ENCODE peak calls at places on chromosomes 7 and 10, in four cellular contexts. U is B cell, X is left ventricle myocardium inferior, O is choroid plexus epithelial cell. K is an unnamed sample.

GRCh38 chr10:33337335-33337854 is 2.9 kb upstream of the NRP1 start:
- DNase-seq in U (no peak), X (peak; percentile 31), O (peak; percentile 91), K (no peak)

GRCh38 chr7:129122751-129123516 is 21.6 kb upstream of the TSPAN33 start:
- DNase-seq in U (peak; percentile 77), X (no peak), O (peak; percentile 62), K (peak; percentile 86)

GRCh38 chr7:44320141-44320540 is 5.3 kb downstream of the CAMK2B start:
- DNase-seq in U (no peak), X (no peak), O (no peak), K (no peak)

GRCh38 chr10:59817806-59818205 is 64.6 kb upstream of the MRLN start:
- DNase-seq in U (no peak), X (no peak), O (no peak), K (no peak)

GRCh38 chr10:57807906-57808305 is 459.8 kb downstream of the IPMK start:
- DNase-seq in U (no peak), X (no peak), O (no peak), K (no peak)

GRCh38 chr10:119595715-119596515 is 849 bp downstream of the TIAL1 start:
- DNase-seq in U (peak; percentile 66), X (peak; percentile 43), O (peak; percentile 52), K (peak; percentile 52)

GRCh38 chr7:139451638-139452037 is 31.8 kb downstream of the KLRG2 start:
- DNase-seq in U (no peak), X (no peak), O (peak; percentile 20), K (no peak)

GRCh38 chr7:2019693-2020511 is 212.8 kb downstream of the MAD1L1 start:
- DNase-seq in U (peak; percentile 88), X (peak; percentile 77), O (peak; percentile 90), K (peak; percentile 87)

GRCh38 chr7:43869898-43870240 is 552 bp upstream of the MRPS24 start:
- DNase-seq in U (peak; percentile 36), X (no peak), O (peak; percentile 95), K (no peak)

GRCh38 chr7:157528785-157529341 is 192.1 kb downstream of the DNAJB6 start:
- DNase-seq in U (no peak), X (no peak), O (no peak), K (no peak)

GRCh38 chr7:16071246-16071857 is 350.0 kb downstream of the CRPPA start:
- DNase-seq in U (peak; percentile 7), X (no peak), O (peak; percentile 82), K (peak; percentile 21)

GRCh38 chr7:80134536-80135305 is at the start of gene GNAI1:
- DNase-seq in U (peak; percentile 29), X (peak; percentile 64), O (peak; percentile 84), K (no peak)
- TF ChIP-seq CTCF in U (no peak), X (peak; percentile 54), O (peak; percentile 16), K (no peak)

DNA sequence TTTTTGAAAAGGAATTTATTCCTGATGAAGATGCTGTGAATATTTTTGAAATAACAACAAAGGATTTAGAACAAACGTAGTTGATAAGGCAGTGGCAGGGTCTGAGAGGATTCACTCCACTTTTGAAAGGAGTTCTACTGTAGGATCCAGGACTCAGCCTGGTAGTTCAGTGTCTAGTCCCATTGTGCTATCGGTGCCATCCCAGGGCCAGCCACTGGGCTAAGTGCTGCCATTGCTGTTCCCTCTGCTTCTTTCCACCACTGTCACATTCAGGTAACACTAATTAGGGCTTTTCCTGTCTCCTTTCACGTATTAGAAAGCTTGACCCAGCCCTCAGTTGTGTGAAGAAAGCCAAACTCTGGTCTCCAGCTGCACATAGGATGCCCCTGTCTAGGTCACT is 177.3 kb downstream of the TEX36 start:
- DNase-seq in U (no peak), X (no peak), O (no peak), K (no peak)
- TF ChIP-seq CTCF in U (no peak), X (no peak), O (no peak), K (no peak)

GRCh38 chr10:30510184-30510931 is 76.4 kb downstream of the MAP3K8 start:
- DNase-seq in U (no peak), X (no peak), O (peak; percentile 81), K (peak; percentile 61)
- TF ChIP-seq CTCF in U (no peak), X (no peak), O (peak; percentile 37), K (no peak)

DNA sequence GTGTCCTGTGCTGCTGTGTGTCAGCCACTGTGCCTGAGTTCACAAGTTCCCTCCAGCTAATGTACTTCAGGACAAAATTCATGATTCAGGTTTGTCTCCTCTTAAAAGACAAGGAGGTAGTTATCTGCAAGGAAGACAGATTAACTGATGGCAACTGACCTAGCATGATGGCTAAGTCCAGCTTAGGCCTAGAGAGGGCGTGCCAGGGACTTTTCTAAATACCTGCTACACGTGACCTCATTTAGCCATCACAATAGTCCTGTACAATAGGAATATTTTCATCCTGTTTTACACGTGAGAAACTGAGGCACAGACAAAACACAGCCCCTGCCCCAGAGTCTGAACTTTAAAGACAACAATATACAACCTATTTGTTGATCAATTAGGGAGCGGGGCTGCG is 275.7 kb downstream of the XPNPEP1 start:
- DNase-seq in U (no peak), X (no peak), O (no peak), K (no peak)
- TF ChIP-seq CTCF in U (no peak), X (no peak), O (no peak), K (no peak)

DNA sequence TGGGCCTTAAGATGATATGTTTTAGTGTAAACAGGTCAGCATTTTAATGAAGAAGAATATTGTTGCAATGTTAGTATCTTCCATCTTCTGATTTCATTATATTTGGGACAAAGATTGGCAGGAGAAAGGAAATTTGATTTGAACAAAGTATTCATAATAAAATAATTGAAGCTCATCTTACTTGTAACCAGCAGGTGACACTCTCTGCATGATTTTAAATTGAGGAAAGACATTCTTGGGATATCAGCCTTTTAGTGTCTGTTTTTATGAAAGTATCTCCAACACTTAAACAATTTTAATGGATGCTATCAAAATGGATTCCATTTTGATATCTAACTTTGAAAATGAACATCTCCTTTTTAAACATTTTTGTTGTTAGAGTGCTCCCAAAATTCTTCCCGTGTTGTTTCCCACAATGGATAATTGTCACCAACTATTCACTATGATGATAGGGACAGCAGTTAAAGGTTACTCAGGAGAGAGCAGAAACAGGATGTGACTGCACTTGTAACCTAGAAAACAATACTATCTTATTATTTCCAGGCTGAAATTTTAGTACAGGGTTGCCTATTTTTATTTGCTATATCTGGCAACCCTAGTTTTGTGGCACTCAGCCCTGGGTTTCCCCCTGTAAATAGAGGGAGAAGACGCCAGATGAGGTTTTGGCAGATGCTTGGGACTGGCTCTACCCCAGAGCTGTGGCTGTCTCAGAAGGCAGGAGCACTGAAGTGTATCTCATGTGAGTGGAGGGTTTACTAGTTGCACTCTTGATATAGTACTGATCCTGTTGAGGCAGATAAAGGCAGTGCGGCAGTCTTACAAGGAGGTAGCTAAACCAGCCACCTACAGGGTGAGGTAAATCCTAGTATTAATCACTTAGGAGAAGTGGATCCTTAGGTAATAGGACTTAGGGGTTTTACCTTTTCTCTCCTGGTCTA is 31.0 kb upstream of the ABCB4 start:
- DNase-seq in U (no peak), X (no peak), O (peak; percentile 54), K (no peak)
- TF ChIP-seq CTCF in U (peak; percentile 53), X (peak; percentile 55), O (peak; percentile 46), K (peak; percentile 5)

DNA sequence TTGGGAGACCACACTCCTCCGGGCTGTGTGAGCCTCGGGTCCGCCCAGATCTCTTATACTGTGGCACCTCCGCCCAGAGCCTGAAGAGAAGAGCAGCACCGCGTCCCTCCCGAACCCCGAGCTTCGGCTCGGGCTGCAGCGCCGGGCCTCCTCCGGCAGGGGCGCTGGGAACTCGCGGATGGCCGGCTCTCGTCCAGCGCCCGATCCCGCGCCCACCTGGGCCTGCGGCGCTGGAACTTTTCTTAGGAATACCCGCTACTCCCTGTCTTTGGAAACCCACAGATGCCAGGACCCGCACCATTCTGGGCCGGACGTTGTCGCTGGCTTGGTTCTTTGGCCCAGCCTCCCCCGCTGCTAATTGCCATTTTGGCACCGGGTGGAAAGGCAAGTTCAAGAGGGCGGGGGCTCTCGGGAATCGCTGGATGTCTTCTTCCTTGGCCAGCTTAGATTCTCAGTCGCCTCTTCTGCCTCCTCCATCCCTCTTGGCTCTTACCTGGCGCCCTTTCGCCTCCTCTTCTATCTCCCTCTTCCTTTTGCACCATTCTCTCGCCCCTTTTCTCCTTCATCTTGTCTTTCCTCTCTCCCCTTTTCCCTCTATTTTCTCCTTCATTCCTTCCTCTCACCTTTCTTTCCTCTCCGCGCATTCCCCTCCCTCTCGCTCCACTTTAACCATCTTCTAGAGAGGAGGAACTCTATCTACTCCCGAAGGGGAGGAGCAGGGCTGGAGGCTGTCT is 2.1 kb upstream of the SORCS3 start:
- DNase-seq in U (no peak), X (no peak), O (no peak), K (peak; percentile 34)
- TF ChIP-seq CTCF in U (no peak), X (peak; percentile 62), O (no peak), K (no peak)

GRCh38 chr7:144835166-144835611 is 664 bp downstream of the TPK1 start:
- DNase-seq in U (peak; percentile 28), X (peak; percentile 26), O (peak; percentile 73), K (peak; percentile 43)
- TF ChIP-seq CTCF in U (no peak), X (no peak), O (no peak), K (no peak)

GRCh38 chr7:105760549-105761447 is 115.6 kb downstream of the ATXN7L1 start:
- DNase-seq in U (no peak), X (no peak), O (no peak), K (no peak)
- TF ChIP-seq CTCF in U (peak; percentile 14), X (no peak), O (no peak), K (no peak)

DNA sequence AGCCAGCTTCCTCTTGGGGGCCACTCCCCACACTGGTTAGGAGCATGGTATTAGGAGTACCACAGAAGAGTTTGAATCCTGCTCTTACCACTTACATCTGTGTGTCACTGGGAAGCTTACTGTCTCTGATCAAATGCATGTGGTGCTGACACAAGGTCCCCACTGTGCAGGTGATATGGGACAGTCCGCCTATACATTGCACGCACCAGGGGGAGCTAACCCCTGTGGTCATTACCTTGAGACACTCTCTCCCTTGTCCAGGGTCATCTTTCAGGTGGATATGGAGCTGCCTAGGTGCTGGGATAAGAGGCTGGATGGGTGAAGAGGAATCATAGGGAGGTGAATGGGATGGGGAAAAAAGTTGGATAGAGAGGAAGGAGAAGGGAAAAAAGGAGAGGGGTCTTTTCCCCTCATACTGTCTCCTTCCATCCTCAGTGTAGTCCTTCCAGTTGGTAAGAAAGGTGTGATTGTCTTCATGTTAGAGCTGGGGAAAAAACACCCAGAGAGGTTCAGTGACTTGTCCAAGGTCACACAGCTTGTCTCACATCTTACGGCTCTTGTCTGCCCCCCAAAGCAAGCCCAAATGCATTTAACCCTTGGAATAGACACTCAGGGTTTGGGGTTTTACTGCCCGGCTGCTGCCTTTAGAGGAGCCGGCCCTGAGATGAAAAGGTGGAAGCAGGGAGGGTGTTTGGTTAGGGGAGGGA is 125.9 kb downstream of the CDH23 start:
- DNase-seq in U (no peak), X (no peak), O (no peak), K (no peak)
- TF ChIP-seq CTCF in U (no peak), X (no peak), O (peak; percentile 29), K (no peak)

GRCh38 chr10:85612833-85613232 is 753.8 kb downstream of the GRID1 start:
- DNase-seq in U (no peak), X (no peak), O (no peak), K (no peak)
- TF ChIP-seq CTCF in U (peak; percentile 36), X (peak; percentile 21), O (no peak), K (no peak)

K was measured in GM20000.